ENCODE peak calls at places on chromosomes 4 and X, in eight cellular contexts. V is spleen, N is lower leg skin, B is dorsolateral prefrontal cortex, D is HFF-Myc, A is right lobe of liver, Q is fibroblast of villous mesenchyme, H is cardiac muscle cell. C is an unnamed sample.
A peak's percentile ranks its signal among the peaks of the same experiment; 100 is the strongest.

GRCh38 chrX:2577844-2578444 is 77.2 kb upstream of the DHRSX start:
- DNase-seq in D (no peak), N (no peak), B (no peak), Q (no peak), H (no peak), V (no peak), A (no peak), C (no peak)

GRCh38 chrX:17030092-17030491 is 83.6 kb downstream of the REPS2 start:
- DNase-seq in A (no peak), B (no peak), D (no peak), H (no peak), N (no peak), Q (no peak), V (no peak), C (no peak)

GRCh38 chr4:879730-880079 is 52.4 kb downstream of the GAK start:
- DNase-seq in Q (no peak), H (no peak), B (no peak), D (no peak), V (no peak), A (no peak), N (no peak), C (no peak)

GRCh38 chr4:20193522-20193902 is 58.2 kb upstream of the SLIT2 start:
- DNase-seq in Q (peak; percentile 16), N (no peak), B (no peak), D (peak; percentile 11), V (no peak), H (peak; percentile 27), A (no peak), C (no peak)

GRCh38 chrX:72060196-72060974 is 71.3 kb downstream of the RTL5 start:
- DNase-seq in A (no peak), N (no peak), D (no peak), H (peak; percentile 23), Q (no peak), B (peak; percentile 51), V (no peak), C (no peak)

GRCh38 chr4:42397635-42398447 is 553 bp downstream of the SHISA3 start:
- DNase-seq in H (peak; percentile 49), V (peak; percentile 77), N (no peak), B (no peak), Q (peak; percentile 4), A (no peak), D (no peak), C (no peak)

GRCh38 chrX:74395556-74395955 is 25.7 kb upstream of the SLC16A2 start:
- DNase-seq in Q (no peak), V (no peak), H (no peak), B (no peak), D (no peak), N (no peak), A (no peak), C (no peak)

GRCh38 chrX:154488336-154489075 is 1.9 kb downstream of the SLC10A3 start:
- DNase-seq in N (no peak), Q (no peak), V (peak; percentile 77), D (no peak), H (no peak), A (no peak), B (no peak), C (no peak)

GRCh38 chr4:158722291-158722916 is 792 bp downstream of the PPID start:
- DNase-seq in N (no peak), Q (peak; percentile 48), H (peak; percentile 54), D (peak; percentile 31), A (no peak), V (no peak), B (peak; percentile 5), C (no peak)

DNA sequence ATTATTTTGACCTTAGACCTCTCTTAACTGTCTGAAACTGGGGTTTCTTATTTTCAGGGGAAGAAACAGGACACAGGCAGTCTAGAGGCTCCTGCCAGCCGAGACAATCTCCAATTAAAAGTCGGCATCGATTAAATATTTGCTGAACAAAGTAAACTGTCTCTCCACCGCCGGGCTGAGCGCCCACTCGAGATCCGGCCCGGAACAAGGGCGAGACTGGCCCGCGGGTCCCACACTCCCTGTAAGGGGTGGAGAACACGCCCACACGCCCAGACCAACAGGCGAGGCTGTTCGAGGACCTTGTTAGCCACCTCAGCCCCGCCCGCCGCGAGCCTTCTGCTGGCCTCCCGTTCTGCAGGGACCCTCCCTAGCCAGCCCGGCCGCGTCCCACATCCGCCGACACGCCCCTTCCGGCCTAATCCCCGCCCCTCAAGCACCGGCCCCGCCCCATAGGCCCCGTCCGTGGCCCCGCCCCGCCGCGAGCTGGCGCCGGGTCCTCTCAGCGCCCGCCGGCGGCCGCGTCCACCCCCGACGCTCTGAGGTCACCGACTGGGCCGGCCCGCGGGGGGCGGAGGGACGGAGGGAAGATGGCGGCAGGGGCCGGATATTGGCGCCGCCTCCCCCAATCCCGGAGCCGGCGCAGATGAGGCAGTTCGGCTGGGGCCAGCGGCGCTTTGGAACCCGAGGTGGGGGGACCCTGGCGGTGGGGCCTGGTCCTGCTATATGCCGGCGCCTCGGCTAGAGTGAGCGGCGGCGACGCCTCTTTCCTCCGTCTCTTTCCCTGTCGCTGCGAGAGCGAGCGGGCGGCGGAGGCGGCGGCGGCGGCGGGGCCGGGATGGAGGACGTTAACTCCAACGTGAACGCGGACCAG is at the start of gene SLAIN2:
- DNase-seq in D (peak; percentile 79), H (peak; percentile 99), V (peak; percentile 100), B (peak; percentile 99), N (peak; percentile 98), A (peak; percentile 100), Q (peak; percentile 99), C (peak; percentile 100)
- TF ChIP-seq CTCF in D (peak; percentile 29), H (peak; percentile 32), V (peak; percentile 57), B (peak; percentile 27), N (no peak), A (peak; percentile 18), Q (peak; percentile 48), C (peak; percentile 43)

GRCh38 chr4:37244583-37245390 is at the start of gene NWD2:
- DNase-seq in A (no peak), D (no peak), V (no peak), N (no peak), H (peak; percentile 7), Q (no peak), B (no peak), C (no peak)

GRCh38 chr4:37241646-37242045 is 2.9 kb upstream of the NWD2 start:
- DNase-seq in D (no peak), V (no peak), A (no peak), B (no peak), N (no peak), Q (no peak), H (no peak), C (no peak)

GRCh38 chr4:37245391-37245954 is 930 bp downstream of the NWD2 start:
- DNase-seq in V (no peak), Q (no peak), B (no peak), D (no peak), H (no peak), A (no peak), N (no peak), C (no peak)

GRCh38 chr4:37243061-37243460 is 1.5 kb upstream of the NWD2 start:
- DNase-seq in V (no peak), D (no peak), H (no peak), A (no peak), N (no peak), Q (no peak), B (no peak), C (no peak)

DNA sequence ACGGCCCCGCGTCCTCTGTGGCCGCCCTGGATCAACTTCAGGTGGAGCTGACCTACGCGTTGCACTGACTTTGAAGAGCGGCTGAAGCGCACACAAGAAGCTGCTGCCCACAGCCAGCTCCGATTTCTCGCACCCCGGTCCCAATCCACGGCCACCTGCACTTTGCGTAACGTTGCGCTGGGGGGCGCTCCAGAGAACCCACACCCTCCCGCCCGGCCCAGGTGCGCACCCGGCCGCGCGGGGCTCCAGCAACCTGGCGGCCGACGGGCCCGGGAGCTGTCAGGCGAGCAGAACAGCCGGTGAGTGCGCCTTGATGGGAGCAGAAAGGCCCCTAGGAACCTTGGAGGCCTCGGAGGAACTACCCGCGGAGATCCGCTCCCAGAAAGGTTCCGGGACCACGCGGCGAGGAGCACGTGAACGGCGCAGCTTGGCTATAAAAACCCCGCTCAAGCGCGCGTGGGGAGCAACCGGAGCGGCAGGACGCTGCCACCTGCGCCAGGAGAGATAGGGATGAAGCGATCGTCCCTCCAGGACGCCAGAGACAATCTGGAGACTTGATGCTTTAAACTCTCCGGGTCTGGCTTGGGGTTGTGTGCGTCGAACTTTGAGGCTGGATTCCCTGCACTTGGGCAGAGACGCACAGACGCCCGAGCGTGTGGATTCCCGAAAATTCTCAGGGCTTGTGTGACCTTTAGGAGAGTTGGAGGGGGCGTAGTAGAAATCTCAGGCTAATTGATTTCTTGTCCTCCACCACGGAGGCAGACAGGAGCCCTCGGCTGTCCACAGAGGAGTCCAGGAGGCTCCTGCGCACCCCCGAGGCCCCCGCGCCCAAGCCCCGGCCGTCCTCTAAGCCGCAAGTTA is 591 bp upstream of the NWD2 start:
- DNase-seq in N (no peak), D (no peak), Q (no peak), A (no peak), V (no peak), H (peak; percentile 1), B (no peak), C (no peak)
- TF ChIP-seq CTCF in N (no peak), D (no peak), Q (no peak), A (no peak), V (no peak), H (no peak), B (peak; percentile 38), C (no peak)

DNA sequence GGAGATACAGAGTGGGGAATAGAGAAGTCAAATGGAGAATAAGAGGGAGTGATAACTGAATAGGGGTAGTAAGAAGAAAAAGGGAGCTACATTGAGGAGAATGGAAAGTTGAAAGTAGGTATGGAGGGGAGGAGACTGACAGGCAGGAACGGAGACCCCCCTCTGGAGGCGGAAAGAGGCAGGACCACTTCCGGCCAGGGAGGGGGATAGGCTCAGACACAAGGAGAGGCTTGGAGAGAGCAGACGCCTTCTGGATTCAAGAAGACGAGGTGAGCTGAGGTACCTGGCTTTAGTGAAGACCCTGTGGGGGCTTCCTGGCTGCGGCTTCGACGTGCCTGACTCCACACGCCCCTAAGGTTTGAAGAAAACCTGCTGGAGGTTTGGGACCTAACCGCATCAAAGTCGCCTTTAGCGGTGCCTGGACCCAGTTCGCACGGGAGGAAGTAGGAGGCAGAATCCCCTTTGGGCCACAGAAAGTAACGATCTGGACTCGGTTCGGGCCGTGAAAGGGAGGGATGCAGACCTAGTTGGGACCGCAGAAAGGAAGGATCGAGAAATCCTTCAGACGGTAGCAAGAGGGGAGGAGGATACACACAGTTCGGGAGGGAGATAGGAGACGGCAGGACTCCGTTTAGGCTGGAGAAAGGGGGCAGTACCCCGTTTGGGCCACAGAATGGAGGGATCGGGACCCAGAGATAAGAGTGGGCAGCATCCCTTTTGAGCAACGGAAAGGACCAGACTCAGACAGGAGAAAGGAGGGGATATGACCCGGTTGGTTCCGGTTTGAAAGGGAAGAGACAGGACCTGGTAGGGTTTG is at the start of gene TRO:
- DNase-seq in A (peak; percentile 39), B (peak; percentile 13), H (peak; percentile 16), V (no peak), Q (no peak), N (no peak), D (no peak), C (no peak)
- TF ChIP-seq CTCF in A (no peak), B (no peak), H (peak; percentile 23), V (no peak), Q (peak; percentile 7), N (no peak), D (peak; percentile 12), C (no peak)

GRCh38 chrX:99800016-99800415 is 610.1 kb downstream of the PCDH19 start:
- DNase-seq in H (no peak), D (no peak), Q (no peak), V (no peak), A (no peak), B (no peak), N (no peak), C (no peak)

GRCh38 chrX:99798951-99799350 is 611.1 kb downstream of the PCDH19 start:
- DNase-seq in H (no peak), A (no peak), Q (no peak), D (no peak), B (no peak), V (no peak), N (no peak), C (no peak)

GRCh38 chrX:99795495-99795894 is 614.6 kb downstream of the PCDH19 start:
- DNase-seq in H (no peak), V (no peak), A (no peak), B (no peak), Q (no peak), N (no peak), D (no peak), C (no peak)
- TF ChIP-seq CTCF in H (no peak), V (no peak), A (peak; percentile 19), B (no peak), Q (no peak), N (no peak), D (no peak), C (no peak)